ENCODE peak calls at places on chromosomes 7 and 10, in eight cellular contexts. T is right atrium auricular region; H is CD8-positive, alpha-beta T cell; J is aorta; E is PC-3; I is endothelial cell of umbilical vein; Z is SJSA1; U is hepatocyte. F is an unnamed sample.

GRCh38 chr7:157517782-157518513 is 181.1 kb downstream of the DNAJB6 start:
- DNase-seq in T (peak; percentile 50), H (peak; percentile 45), J (peak; percentile 33), E (no peak), I (no peak), Z (no peak), U (no peak), F (no peak)

GRCh38 chr10:132742167-132742836 is 43.6 kb downstream of the NKX6-2 start:
- DNase-seq in T (no peak), H (no peak), J (no peak), E (no peak), I (no peak), Z (no peak), U (no peak), F (no peak)

GRCh38 chr7:44292876-44293560 is 32.4 kb downstream of the CAMK2B start:
- DNase-seq in T (peak; percentile 34), H (peak; percentile 17), J (peak; percentile 46), E (no peak), I (no peak), Z (no peak), U (peak; percentile 2), F (no peak)

GRCh38 chr10:80416401-80417098 is 8.2 kb downstream of the PRXL2A start:
- DNase-seq in T (peak; percentile 70), H (no peak), J (no peak), E (no peak), I (peak; percentile 88), Z (no peak), U (peak; percentile 76), F (no peak)

GRCh38 chr10:30554443-30554831 is 75.1 kb downstream of the LYZL2 start:
- DNase-seq in T (no peak), H (no peak), J (no peak), E (no peak), I (no peak), Z (no peak), U (no peak), F (no peak)

GRCh38 chr7:43647314-43647691 is 64.4 kb downstream of the STK17A start:
- DNase-seq in T (no peak), H (no peak), J (no peak), E (no peak), I (peak; percentile 98), Z (no peak), U (no peak), F (no peak)

GRCh38 chr7:16753932-16754571 is 497 bp downstream of the TSPAN13 start:
- DNase-seq in T (no peak), H (no peak), J (peak; percentile 78), E (peak; percentile 27), I (peak; percentile 57), Z (peak; percentile 62), U (peak; percentile 66), F (no peak)

GRCh38 chr10:10193848-10194247 is 823.8 kb upstream of the CELF2 start:
- DNase-seq in T (no peak), H (no peak), J (no peak), E (no peak), I (no peak), Z (no peak), U (no peak), F (no peak)

GRCh38 chr10:2130906-2131305 is 393.6 kb upstream of the ADARB2 start:
- DNase-seq in T (no peak), H (no peak), J (no peak), E (no peak), I (no peak), Z (no peak), U (no peak), F (no peak)

GRCh38 chr10:48693206-48693605 is 8.5 kb downstream of the WDFY4 start:
- DNase-seq in T (no peak), H (no peak), J (no peak), E (no peak), I (no peak), Z (no peak), U (no peak), F (no peak)

GRCh38 chr7:152647009-152647408 is 28.9 kb downstream of the XRCC2 start:
- DNase-seq in T (no peak), H (no peak), J (no peak), E (no peak), I (no peak), Z (no peak), U (no peak), F (no peak)

GRCh38 chr10:120573355-120573754 is 116.3 kb downstream of the PLPP4 start:
- DNase-seq in T (no peak), H (no peak), J (no peak), E (no peak), I (no peak), Z (no peak), U (no peak), F (no peak)

GRCh38 chr10:70626056-70626455 is 23.5 kb upstream of the PRF1 start:
- DNase-seq in T (no peak), H (no peak), J (no peak), E (no peak), I (no peak), Z (no peak), U (no peak), F (no peak)

GRCh38 chr10:69345402-69345801 is 67.1 kb downstream of the HK1 start:
- DNase-seq in T (no peak), H (no peak), J (no peak), E (no peak), I (no peak), Z (no peak), U (no peak), F (no peak)

GRCh38 chr10:8023851-8024250 is 30.6 kb upstream of the GATA3 start:
- DNase-seq in T (no peak), H (no peak), J (no peak), E (no peak), I (no peak), Z (no peak), U (no peak), F (no peak)

GRCh38 chr10:8032558-8032957 is 21.9 kb upstream of the GATA3 start:
- DNase-seq in T (no peak), H (no peak), J (no peak), E (no peak), I (no peak), Z (no peak), U (no peak), F (no peak)

GRCh38 chr10:8023321-8023720 is 31.2 kb upstream of the GATA3 start:
- DNase-seq in T (no peak), H (no peak), J (no peak), E (no peak), I (no peak), Z (no peak), U (no peak), F (no peak)

DNA sequence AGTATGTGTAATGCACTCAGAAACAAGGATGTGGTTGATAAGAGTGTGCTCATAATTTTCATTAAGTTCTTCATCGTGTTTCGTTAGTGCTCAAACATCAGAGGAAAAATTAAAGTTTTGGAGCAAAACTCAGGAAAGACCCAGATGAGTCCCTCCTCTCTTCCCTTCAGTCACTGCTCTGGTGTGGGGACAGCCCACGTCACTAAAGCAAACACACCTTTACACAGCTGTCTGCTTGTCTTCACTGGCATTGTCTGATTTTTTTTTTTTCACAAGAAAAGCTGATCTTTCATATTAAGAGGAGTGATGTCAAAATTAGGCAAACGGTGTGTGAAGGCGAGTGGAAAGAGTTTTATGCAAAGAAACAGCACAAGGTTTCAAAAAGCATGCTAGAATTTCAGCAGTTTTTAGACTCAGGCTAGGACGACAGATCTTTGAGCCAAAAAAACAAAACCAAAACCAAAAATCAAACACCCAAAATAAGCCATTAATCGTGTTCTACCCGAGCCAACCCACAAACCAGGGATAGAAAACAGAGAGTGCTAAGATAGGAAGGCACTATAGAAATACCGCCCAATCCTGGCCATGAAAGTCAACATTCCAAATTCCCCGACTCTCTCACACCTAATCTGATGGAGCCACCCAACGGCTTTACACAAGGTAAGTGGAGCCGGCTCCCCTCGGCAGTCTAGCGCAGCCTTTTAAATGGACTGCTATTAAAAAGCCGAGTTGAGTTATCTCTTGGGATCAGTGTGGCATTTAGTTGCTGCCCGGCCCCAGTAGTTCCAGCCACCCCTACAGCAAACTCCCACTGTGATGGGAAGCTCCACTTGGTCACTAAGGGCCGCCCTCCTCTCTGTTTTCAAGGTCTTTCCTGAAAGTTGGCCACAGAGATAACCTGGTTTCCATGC is 27.9 kb upstream of the GATA3 start:
- DNase-seq in T (no peak), H (no peak), J (no peak), E (peak; percentile 5), I (peak; percentile 13), Z (no peak), U (no peak), F (no peak)
- H3K4me3 ChIP-seq in T (no peak overlapping the region), H (peak overlapping the region; percentile 2), J (no peak overlapping the region), E (peak overlapping the region; percentile 63), I (peak overlapping the region; percentile 10), Z (no peak overlapping the region), U (no peak overlapping the region), F (peak overlapping the region; percentile 89)

DNA sequence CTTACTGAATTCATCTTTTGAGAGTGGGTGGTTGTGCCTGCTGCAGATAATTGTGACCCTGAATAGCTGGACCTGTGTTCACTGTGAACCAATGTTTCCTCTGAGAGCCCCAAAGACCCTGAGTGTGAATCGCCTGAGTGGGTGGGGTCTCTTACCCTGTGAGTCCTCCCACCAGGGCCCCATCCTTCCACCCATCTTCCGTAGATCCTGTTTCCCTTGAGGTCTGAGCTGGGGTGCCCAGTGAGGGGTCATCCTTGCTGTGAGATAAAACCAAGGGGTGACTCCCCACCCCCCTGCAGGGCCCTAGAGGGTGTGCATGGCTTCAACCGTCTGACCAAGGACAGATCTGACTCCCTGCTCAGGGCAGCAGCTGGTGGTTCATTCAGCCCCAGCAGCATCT is 78.0 kb upstream of the ZNF479 start:
- DNase-seq in T (no peak), H (no peak), J (no peak), E (no peak), I (no peak), Z (no peak), U (no peak), F (no peak)
- H3K27ac ChIP-seq in T (no peak overlapping the region), H (no peak overlapping the region), J (no peak overlapping the region), E (no peak overlapping the region), I (no peak overlapping the region), Z (no peak overlapping the region), U (no peak overlapping the region), F (no peak overlapping the region)

DNA sequence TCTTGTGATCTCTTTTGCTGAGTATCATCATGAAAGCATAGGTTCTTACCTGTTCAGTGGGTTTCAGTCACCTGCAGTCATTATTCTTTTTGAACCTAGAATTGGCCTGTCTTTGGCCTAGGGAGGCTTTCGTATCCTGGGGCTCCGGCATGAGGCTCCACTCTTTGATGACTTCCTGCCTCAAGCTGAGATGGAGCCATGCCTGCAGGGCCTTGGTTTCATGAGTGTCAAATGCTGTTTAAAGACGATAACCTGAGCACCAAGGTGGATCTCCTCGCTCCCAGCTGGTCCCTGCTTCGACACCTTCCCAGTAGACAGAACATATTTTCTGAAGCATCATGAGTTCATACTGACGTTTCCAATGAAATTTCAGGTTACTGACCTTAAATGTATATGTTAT is 597.8 kb upstream of the FOXK1 start:
- DNase-seq in T (no peak), H (no peak), J (no peak), E (no peak), I (no peak), Z (no peak), U (no peak), F (no peak)
- H3K27me3 ChIP-seq in T (no peaks in the 10 kb centered on the region), H (no peaks in the 10 kb centered on the region), J (no peaks in the 10 kb centered on the region), E (no peaks in the 10 kb centered on the region), I (no peaks in the 10 kb centered on the region), Z (no peaks in the 10 kb centered on the region), U (no peaks in the 10 kb centered on the region), F (no peaks in the 10 kb centered on the region)

DNA sequence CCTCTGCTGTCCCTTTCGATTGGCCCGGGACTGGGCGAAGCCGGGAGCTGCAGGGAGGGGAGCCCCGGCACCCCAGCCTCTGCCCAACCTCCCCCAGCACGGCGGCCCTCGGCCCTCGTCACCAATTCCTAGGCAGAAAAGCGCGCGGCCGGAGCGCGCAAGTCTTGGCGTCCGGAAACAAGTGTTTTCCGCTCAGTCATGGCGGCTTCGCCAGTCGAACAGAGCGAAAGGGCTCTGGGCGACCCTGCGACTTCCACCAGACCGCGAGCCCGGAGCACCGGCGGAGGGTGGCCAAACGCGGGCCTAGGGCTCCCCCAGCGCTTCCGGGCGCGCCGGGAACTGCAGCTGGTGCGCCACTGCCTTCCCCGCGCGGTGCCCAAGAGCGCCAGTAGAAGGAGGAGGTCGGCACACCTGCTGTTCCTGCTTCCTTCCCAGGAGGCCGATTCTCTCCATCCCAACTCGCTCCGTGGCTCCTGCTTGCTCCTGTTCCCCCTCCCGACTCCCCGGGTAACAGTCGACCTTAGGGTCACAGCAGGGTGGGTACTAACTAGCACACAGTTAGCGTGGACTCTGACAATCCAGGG is 729.9 kb downstream of the ZWINT start:
- DNase-seq in T (peak; percentile 60), H (no peak), J (peak; percentile 81), E (peak; percentile 86), I (peak; percentile 32), Z (no peak), U (peak; percentile 90), F (no peak)
- H3K4me3 ChIP-seq in T (peak overlapping the region; percentile 54), H (no peak overlapping the region), J (peak overlapping the region; percentile 29), E (peak overlapping the region; percentile 80), I (peak overlapping the region; percentile 23), Z (peak overlapping the region; percentile 14), U (peak overlapping the region; percentile 87), F (no peak overlapping the region)

F was measured in CD4-positive, CD25-positive, alpha-beta regulatory T cell.